ENCODE peak calls at places on chromosomes 6 and 20, in nine cellular contexts. One of them, this sample, is unnamed.

GRCh38 chr6:134342211-134342610 is 24.3 kb upstream of the SGK1 start:
- DNase-seq in neural crest cell: no peak
- DNase-seq in stimulated activated CD4-positive, alpha-beta T cell treated with anti-CD3 and anti-CD28 coated beads, Interleukin-4, amount 100 ng/mL, for 4 hours: no peak
- DNase-seq in activated CD4-positive, alpha-beta T cell treated with anti-CD3 and anti-CD28 coated beads, Interleukin-2, amount 10 ng/mL, durations not matched to agents 7 days and 5 days: no peak
- DNase-seq in foreskin fibroblast: no peak
- DNase-seq in GM03348: no peak
- DNase-seq in heart left ventricle: peak; percentile 86
- DNase-seq in NCI-H187: no peak
- DNase-seq in GF-D8: no peak
- DNase-seq in this sample: no peak

GRCh38 chr6:121436966-121437756 is 1.7 kb downstream of the GJA1 start:
- DNase-seq in foreskin fibroblast: peak; percentile 48
- DNase-seq in heart left ventricle: peak; percentile 67
- DNase-seq in GF-D8: no peak
- DNase-seq in neural crest cell: peak; percentile 55
- DNase-seq in NCI-H187: no peak
- DNase-seq in stimulated activated CD4-positive, alpha-beta T cell treated with anti-CD3 and anti-CD28 coated beads, Interleukin-4, amount 100 ng/mL, for 4 hours: peak; percentile 13
- DNase-seq in GM03348: peak; percentile 67
- DNase-seq in activated CD4-positive, alpha-beta T cell treated with anti-CD3 and anti-CD28 coated beads, Interleukin-2, amount 10 ng/mL, durations not matched to agents 7 days and 5 days: peak; percentile 6
- DNase-seq in this sample: no peak

GRCh38 chr6:71107935-71108420 is 151.1 kb upstream of the B3GAT2 start:
- DNase-seq in GM03348: peak; percentile 54
- DNase-seq in stimulated activated CD4-positive, alpha-beta T cell treated with anti-CD3 and anti-CD28 coated beads, Interleukin-4, amount 100 ng/mL, for 4 hours: no peak
- DNase-seq in heart left ventricle: peak; percentile 29
- DNase-seq in NCI-H187: no peak
- DNase-seq in activated CD4-positive, alpha-beta T cell treated with anti-CD3 and anti-CD28 coated beads, Interleukin-2, amount 10 ng/mL, durations not matched to agents 7 days and 5 days: no peak
- DNase-seq in neural crest cell: no peak
- DNase-seq in GF-D8: no peak
- DNase-seq in foreskin fibroblast: peak; percentile 52
- DNase-seq in this sample: no peak

GRCh38 chr20:45987108-45987780 is 15.2 kb upstream of the ZNF335 start:
- DNase-seq in stimulated activated CD4-positive, alpha-beta T cell treated with anti-CD3 and anti-CD28 coated beads, Interleukin-4, amount 100 ng/mL, for 4 hours: peak; percentile 76
- DNase-seq in neural crest cell: peak; percentile 78
- DNase-seq in NCI-H187: peak; percentile 33
- DNase-seq in GM03348: peak; percentile 87
- DNase-seq in heart left ventricle: peak; percentile 73
- DNase-seq in GF-D8: no peak
- DNase-seq in activated CD4-positive, alpha-beta T cell treated with anti-CD3 and anti-CD28 coated beads, Interleukin-2, amount 10 ng/mL, durations not matched to agents 7 days and 5 days: peak; percentile 79
- DNase-seq in foreskin fibroblast: no peak
- DNase-seq in this sample: peak; percentile 64

GRCh38 chr20:10501377-10501776 is 66.3 kb downstream of the SLX4IP start:
- DNase-seq in NCI-H187: no peak
- DNase-seq in activated CD4-positive, alpha-beta T cell treated with anti-CD3 and anti-CD28 coated beads, Interleukin-2, amount 10 ng/mL, durations not matched to agents 7 days and 5 days: peak; percentile 37
- DNase-seq in heart left ventricle: peak; percentile 26
- DNase-seq in GM03348: no peak
- DNase-seq in GF-D8: peak; percentile 98
- DNase-seq in foreskin fibroblast: no peak
- DNase-seq in neural crest cell: no peak
- DNase-seq in stimulated activated CD4-positive, alpha-beta T cell treated with anti-CD3 and anti-CD28 coated beads, Interleukin-4, amount 100 ng/mL, for 4 hours: no peak
- DNase-seq in this sample: no peak

GRCh38 chr6:47729019-47729418 is 30.6 kb downstream of the ADGRF4 start:
- DNase-seq in foreskin fibroblast: no peak
- DNase-seq in stimulated activated CD4-positive, alpha-beta T cell treated with anti-CD3 and anti-CD28 coated beads, Interleukin-4, amount 100 ng/mL, for 4 hours: no peak
- DNase-seq in GF-D8: no peak
- DNase-seq in GM03348: no peak
- DNase-seq in activated CD4-positive, alpha-beta T cell treated with anti-CD3 and anti-CD28 coated beads, Interleukin-2, amount 10 ng/mL, durations not matched to agents 7 days and 5 days: no peak
- DNase-seq in neural crest cell: no peak
- DNase-seq in NCI-H187: no peak
- DNase-seq in heart left ventricle: no peak
- DNase-seq in this sample: no peak

GRCh38 chr6:15132854-15133670 is 112.8 kb upstream of the JARID2 start:
- DNase-seq in GM03348: peak; percentile 73
- DNase-seq in NCI-H187: no peak
- DNase-seq in foreskin fibroblast: peak; percentile 58
- DNase-seq in neural crest cell: no peak
- DNase-seq in stimulated activated CD4-positive, alpha-beta T cell treated with anti-CD3 and anti-CD28 coated beads, Interleukin-4, amount 100 ng/mL, for 4 hours: no peak
- DNase-seq in activated CD4-positive, alpha-beta T cell treated with anti-CD3 and anti-CD28 coated beads, Interleukin-2, amount 10 ng/mL, durations not matched to agents 7 days and 5 days: no peak
- DNase-seq in GF-D8: no peak
- DNase-seq in heart left ventricle: no peak
- DNase-seq in this sample: no peak

GRCh38 chr20:41030536-41031242 is 2.1 kb downstream of the TOP1 start:
- DNase-seq in foreskin fibroblast: peak; percentile 52
- DNase-seq in GM03348: peak; percentile 31
- DNase-seq in neural crest cell: no peak
- DNase-seq in GF-D8: no peak
- DNase-seq in heart left ventricle: no peak
- DNase-seq in NCI-H187: no peak
- DNase-seq in stimulated activated CD4-positive, alpha-beta T cell treated with anti-CD3 and anti-CD28 coated beads, Interleukin-4, amount 100 ng/mL, for 4 hours: no peak
- DNase-seq in activated CD4-positive, alpha-beta T cell treated with anti-CD3 and anti-CD28 coated beads, Interleukin-2, amount 10 ng/mL, durations not matched to agents 7 days and 5 days: no peak
- DNase-seq in this sample: no peak

GRCh38 chr6:117008618-117009017 is 131.6 kb downstream of the RFX6 start:
- DNase-seq in GM03348: no peak
- DNase-seq in foreskin fibroblast: no peak
- DNase-seq in stimulated activated CD4-positive, alpha-beta T cell treated with anti-CD3 and anti-CD28 coated beads, Interleukin-4, amount 100 ng/mL, for 4 hours: no peak
- DNase-seq in activated CD4-positive, alpha-beta T cell treated with anti-CD3 and anti-CD28 coated beads, Interleukin-2, amount 10 ng/mL, durations not matched to agents 7 days and 5 days: no peak
- DNase-seq in heart left ventricle: no peak
- DNase-seq in GF-D8: no peak
- DNase-seq in NCI-H187: no peak
- DNase-seq in neural crest cell: no peak
- DNase-seq in this sample: no peak

GRCh38 chr20:49889943-49890650 is 25.2 kb downstream of the SPATA2 start:
- DNase-seq in neural crest cell: no peak
- DNase-seq in heart left ventricle: no peak
- DNase-seq in foreskin fibroblast: no peak
- DNase-seq in NCI-H187: no peak
- DNase-seq in GM03348: no peak
- DNase-seq in activated CD4-positive, alpha-beta T cell treated with anti-CD3 and anti-CD28 coated beads, Interleukin-2, amount 10 ng/mL, durations not matched to agents 7 days and 5 days: no peak
- DNase-seq in GF-D8: no peak
- DNase-seq in stimulated activated CD4-positive, alpha-beta T cell treated with anti-CD3 and anti-CD28 coated beads, Interleukin-4, amount 100 ng/mL, for 4 hours: no peak
- DNase-seq in this sample: no peak

GRCh38 chr6:161908872-161909271 is 635.0 kb upstream of the AGPAT4 start:
- DNase-seq in NCI-H187: no peak
- DNase-seq in GM03348: no peak
- DNase-seq in activated CD4-positive, alpha-beta T cell treated with anti-CD3 and anti-CD28 coated beads, Interleukin-2, amount 10 ng/mL, durations not matched to agents 7 days and 5 days: no peak
- DNase-seq in GF-D8: no peak
- DNase-seq in heart left ventricle: no peak
- DNase-seq in stimulated activated CD4-positive, alpha-beta T cell treated with anti-CD3 and anti-CD28 coated beads, Interleukin-4, amount 100 ng/mL, for 4 hours: no peak
- DNase-seq in neural crest cell: no peak
- DNase-seq in foreskin fibroblast: no peak
- DNase-seq in this sample: no peak

GRCh38 chr20:23879328-23879798 is at the start of gene CST5:
- DNase-seq in activated CD4-positive, alpha-beta T cell treated with anti-CD3 and anti-CD28 coated beads, Interleukin-2, amount 10 ng/mL, durations not matched to agents 7 days and 5 days: no peak
- DNase-seq in neural crest cell: no peak
- DNase-seq in heart left ventricle: no peak
- DNase-seq in NCI-H187: no peak
- DNase-seq in GM03348: no peak
- DNase-seq in foreskin fibroblast: no peak
- DNase-seq in stimulated activated CD4-positive, alpha-beta T cell treated with anti-CD3 and anti-CD28 coated beads, Interleukin-4, amount 100 ng/mL, for 4 hours: no peak
- DNase-seq in GF-D8: no peak
- DNase-seq in this sample: no peak

GRCh38 chr6:4281341-4282293 is 146.2 kb upstream of the ECI2 start:
- DNase-seq in stimulated activated CD4-positive, alpha-beta T cell treated with anti-CD3 and anti-CD28 coated beads, Interleukin-4, amount 100 ng/mL, for 4 hours: no peak
- DNase-seq in neural crest cell: peak; percentile 9
- DNase-seq in heart left ventricle: peak; percentile 44
- DNase-seq in GM03348: no peak
- DNase-seq in activated CD4-positive, alpha-beta T cell treated with anti-CD3 and anti-CD28 coated beads, Interleukin-2, amount 10 ng/mL, durations not matched to agents 7 days and 5 days: no peak
- DNase-seq in NCI-H187: peak; percentile 73
- DNase-seq in foreskin fibroblast: no peak
- DNase-seq in GF-D8: no peak
- DNase-seq in this sample: no peak

GRCh38 chr6:36382976-36383375 is 4.5 kb downstream of the ETV7 start:
- DNase-seq in heart left ventricle: no peak
- DNase-seq in GM03348: no peak
- DNase-seq in activated CD4-positive, alpha-beta T cell treated with anti-CD3 and anti-CD28 coated beads, Interleukin-2, amount 10 ng/mL, durations not matched to agents 7 days and 5 days: no peak
- DNase-seq in GF-D8: no peak
- DNase-seq in stimulated activated CD4-positive, alpha-beta T cell treated with anti-CD3 and anti-CD28 coated beads, Interleukin-4, amount 100 ng/mL, for 4 hours: no peak
- DNase-seq in NCI-H187: no peak
- DNase-seq in neural crest cell: no peak
- DNase-seq in foreskin fibroblast: no peak
- DNase-seq in this sample: no peak

GRCh38 chr6:71287038-71287437 is 1.6 kb upstream of the OGFRL1 start:
- DNase-seq in foreskin fibroblast: peak; percentile 49
- DNase-seq in GM03348: peak; percentile 48
- DNase-seq in NCI-H187: no peak
- DNase-seq in GF-D8: no peak
- DNase-seq in activated CD4-positive, alpha-beta T cell treated with anti-CD3 and anti-CD28 coated beads, Interleukin-2, amount 10 ng/mL, durations not matched to agents 7 days and 5 days: no peak
- DNase-seq in stimulated activated CD4-positive, alpha-beta T cell treated with anti-CD3 and anti-CD28 coated beads, Interleukin-4, amount 100 ng/mL, for 4 hours: no peak
- DNase-seq in neural crest cell: no peak
- DNase-seq in heart left ventricle: peak; percentile 39
- DNase-seq in this sample: no peak

GRCh38 chr20:22004946-22005345 is 299.5 kb downstream of the PAX1 start:
- DNase-seq in foreskin fibroblast: no peak
- DNase-seq in activated CD4-positive, alpha-beta T cell treated with anti-CD3 and anti-CD28 coated beads, Interleukin-2, amount 10 ng/mL, durations not matched to agents 7 days and 5 days: no peak
- DNase-seq in neural crest cell: no peak
- DNase-seq in heart left ventricle: no peak
- DNase-seq in stimulated activated CD4-positive, alpha-beta T cell treated with anti-CD3 and anti-CD28 coated beads, Interleukin-4, amount 100 ng/mL, for 4 hours: no peak
- DNase-seq in NCI-H187: no peak
- DNase-seq in GF-D8: no peak
- DNase-seq in GM03348: no peak
- DNase-seq in this sample: no peak

GRCh38 chr6:30154709-30155521 is 6.1 kb downstream of the TRIM10 start:
- DNase-seq in foreskin fibroblast: peak; percentile 30
- DNase-seq in stimulated activated CD4-positive, alpha-beta T cell treated with anti-CD3 and anti-CD28 coated beads, Interleukin-4, amount 100 ng/mL, for 4 hours: no peak
- DNase-seq in NCI-H187: no peak
- DNase-seq in GM03348: peak; percentile 88
- DNase-seq in GF-D8: no peak
- DNase-seq in heart left ventricle: no peak
- DNase-seq in neural crest cell: no peak
- DNase-seq in activated CD4-positive, alpha-beta T cell treated with anti-CD3 and anti-CD28 coated beads, Interleukin-2, amount 10 ng/mL, durations not matched to agents 7 days and 5 days: no peak
- DNase-seq in this sample: no peak

GRCh38 chr20:3678198-3678597 is 3.6 kb downstream of the ADAM33 start:
- DNase-seq in activated CD4-positive, alpha-beta T cell treated with anti-CD3 and anti-CD28 coated beads, Interleukin-2, amount 10 ng/mL, durations not matched to agents 7 days and 5 days: no peak
- DNase-seq in heart left ventricle: no peak
- DNase-seq in GF-D8: no peak
- DNase-seq in foreskin fibroblast: no peak
- DNase-seq in stimulated activated CD4-positive, alpha-beta T cell treated with anti-CD3 and anti-CD28 coated beads, Interleukin-4, amount 100 ng/mL, for 4 hours: no peak
- DNase-seq in neural crest cell: no peak
- DNase-seq in GM03348: no peak
- DNase-seq in NCI-H187: no peak
- DNase-seq in this sample: no peak

GRCh38 chr6:109322825-109323580 is 59.3 kb downstream of the CD164 start:
- DNase-seq in foreskin fibroblast: no peak
- DNase-seq in heart left ventricle: peak; percentile 52
- DNase-seq in GF-D8: peak; percentile 93
- DNase-seq in NCI-H187: no peak
- DNase-seq in neural crest cell: no peak
- DNase-seq in stimulated activated CD4-positive, alpha-beta T cell treated with anti-CD3 and anti-CD28 coated beads, Interleukin-4, amount 100 ng/mL, for 4 hours: no peak
- DNase-seq in GM03348: no peak
- DNase-seq in activated CD4-positive, alpha-beta T cell treated with anti-CD3 and anti-CD28 coated beads, Interleukin-2, amount 10 ng/mL, durations not matched to agents 7 days and 5 days: no peak
- DNase-seq in this sample: no peak

GRCh38 chr20:45336530-45337366 is 11.5 kb downstream of the SDC4 start:
- DNase-seq in heart left ventricle: no peak
- DNase-seq in GF-D8: no peak
- DNase-seq in stimulated activated CD4-positive, alpha-beta T cell treated with anti-CD3 and anti-CD28 coated beads, Interleukin-4, amount 100 ng/mL, for 4 hours: no peak
- DNase-seq in GM03348: peak; percentile 85
- DNase-seq in NCI-H187: no peak
- DNase-seq in foreskin fibroblast: peak; percentile 96
- DNase-seq in activated CD4-positive, alpha-beta T cell treated with anti-CD3 and anti-CD28 coated beads, Interleukin-2, amount 10 ng/mL, durations not matched to agents 7 days and 5 days: no peak
- DNase-seq in neural crest cell: no peak
- DNase-seq in this sample: no peak

GRCh38 chr6:26032387-26033131 is 54.7 kb upstream of the HFE start:
- DNase-seq in stimulated activated CD4-positive, alpha-beta T cell treated with anti-CD3 and anti-CD28 coated beads, Interleukin-4, amount 100 ng/mL, for 4 hours: no peak
- DNase-seq in GF-D8: peak; percentile 34
- DNase-seq in neural crest cell: no peak
- DNase-seq in heart left ventricle: peak; percentile 30
- DNase-seq in NCI-H187: peak; percentile 39
- DNase-seq in foreskin fibroblast: no peak
- DNase-seq in GM03348: peak; percentile 43
- DNase-seq in activated CD4-positive, alpha-beta T cell treated with anti-CD3 and anti-CD28 coated beads, Interleukin-2, amount 10 ng/mL, durations not matched to agents 7 days and 5 days: peak; percentile 59
- DNase-seq in this sample: no peak

GRCh38 chr20:5216663-5217062 is 89.9 kb downstream of the CDS2 start:
- DNase-seq in foreskin fibroblast: no peak
- DNase-seq in heart left ventricle: peak; percentile 75
- DNase-seq in GF-D8: no peak
- DNase-seq in NCI-H187: no peak
- DNase-seq in neural crest cell: no peak
- DNase-seq in stimulated activated CD4-positive, alpha-beta T cell treated with anti-CD3 and anti-CD28 coated beads, Interleukin-4, amount 100 ng/mL, for 4 hours: no peak
- DNase-seq in activated CD4-positive, alpha-beta T cell treated with anti-CD3 and anti-CD28 coated beads, Interleukin-2, amount 10 ng/mL, durations not matched to agents 7 days and 5 days: no peak
- DNase-seq in GM03348: no peak
- DNase-seq in this sample: no peak

GRCh38 chr6:84441456-84441855 is 214.0 kb upstream of the CEP162 start:
- DNase-seq in activated CD4-positive, alpha-beta T cell treated with anti-CD3 and anti-CD28 coated beads, Interleukin-2, amount 10 ng/mL, durations not matched to agents 7 days and 5 days: no peak
- DNase-seq in neural crest cell: no peak
- DNase-seq in stimulated activated CD4-positive, alpha-beta T cell treated with anti-CD3 and anti-CD28 coated beads, Interleukin-4, amount 100 ng/mL, for 4 hours: no peak
- DNase-seq in heart left ventricle: no peak
- DNase-seq in NCI-H187: no peak
- DNase-seq in foreskin fibroblast: no peak
- DNase-seq in GM03348: no peak
- DNase-seq in GF-D8: no peak
- DNase-seq in this sample: no peak

GRCh38 chr20:24993337-24994185 is 1.0 kb upstream of the APMAP start:
- DNase-seq in neural crest cell: no peak
- DNase-seq in GM03348: peak; percentile 59
- DNase-seq in activated CD4-positive, alpha-beta T cell treated with anti-CD3 and anti-CD28 coated beads, Interleukin-2, amount 10 ng/mL, durations not matched to agents 7 days and 5 days: no peak
- DNase-seq in stimulated activated CD4-positive, alpha-beta T cell treated with anti-CD3 and anti-CD28 coated beads, Interleukin-4, amount 100 ng/mL, for 4 hours: no peak
- DNase-seq in GF-D8: no peak
- DNase-seq in NCI-H187: no peak
- DNase-seq in foreskin fibroblast: no peak
- DNase-seq in heart left ventricle: peak; percentile 6
- DNase-seq in this sample: no peak

GRCh38 chr6:169574420-169574819 is 127.4 kb downstream of the WDR27 start:
- DNase-seq in heart left ventricle: no peak
- DNase-seq in activated CD4-positive, alpha-beta T cell treated with anti-CD3 and anti-CD28 coated beads, Interleukin-2, amount 10 ng/mL, durations not matched to agents 7 days and 5 days: no peak
- DNase-seq in stimulated activated CD4-positive, alpha-beta T cell treated with anti-CD3 and anti-CD28 coated beads, Interleukin-4, amount 100 ng/mL, for 4 hours: no peak
- DNase-seq in GM03348: no peak
- DNase-seq in GF-D8: no peak
- DNase-seq in neural crest cell: no peak
- DNase-seq in NCI-H187: no peak
- DNase-seq in foreskin fibroblast: no peak
- DNase-seq in this sample: no peak

GRCh38 chr20:17059465-17059864 is 167.4 kb upstream of the PCSK2 start:
- DNase-seq in activated CD4-positive, alpha-beta T cell treated with anti-CD3 and anti-CD28 coated beads, Interleukin-2, amount 10 ng/mL, durations not matched to agents 7 days and 5 days: no peak
- DNase-seq in heart left ventricle: no peak
- DNase-seq in foreskin fibroblast: no peak
- DNase-seq in NCI-H187: peak; percentile 23
- DNase-seq in GF-D8: no peak
- DNase-seq in GM03348: no peak
- DNase-seq in stimulated activated CD4-positive, alpha-beta T cell treated with anti-CD3 and anti-CD28 coated beads, Interleukin-4, amount 100 ng/mL, for 4 hours: no peak
- DNase-seq in neural crest cell: no peak
- DNase-seq in this sample: no peak

GRCh38 chr6:35804996-35805736 is at the start of gene LHFPL5:
- DNase-seq in NCI-H187: peak; percentile 14
- DNase-seq in GM03348: peak; percentile 84
- DNase-seq in stimulated activated CD4-positive, alpha-beta T cell treated with anti-CD3 and anti-CD28 coated beads, Interleukin-4, amount 100 ng/mL, for 4 hours: peak; percentile 52
- DNase-seq in heart left ventricle: peak; percentile 45
- DNase-seq in neural crest cell: peak; percentile 72
- DNase-seq in activated CD4-positive, alpha-beta T cell treated with anti-CD3 and anti-CD28 coated beads, Interleukin-2, amount 10 ng/mL, durations not matched to agents 7 days and 5 days: peak; percentile 64
- DNase-seq in foreskin fibroblast: no peak
- DNase-seq in GF-D8: no peak
- DNase-seq in this sample: peak; percentile 15

GRCh38 chr6:15218401-15218800 is 27.5 kb upstream of the JARID2 start:
- DNase-seq in heart left ventricle: no peak
- DNase-seq in neural crest cell: no peak
- DNase-seq in stimulated activated CD4-positive, alpha-beta T cell treated with anti-CD3 and anti-CD28 coated beads, Interleukin-4, amount 100 ng/mL, for 4 hours: no peak
- DNase-seq in GM03348: no peak
- DNase-seq in NCI-H187: no peak
- DNase-seq in activated CD4-positive, alpha-beta T cell treated with anti-CD3 and anti-CD28 coated beads, Interleukin-2, amount 10 ng/mL, durations not matched to agents 7 days and 5 days: no peak
- DNase-seq in foreskin fibroblast: no peak
- DNase-seq in GF-D8: no peak
- DNase-seq in this sample: no peak

GRCh38 chr6:43383021-43383667 is 13.7 kb upstream of the ZNF318 start:
- DNase-seq in GF-D8: no peak
- DNase-seq in NCI-H187: no peak
- DNase-seq in heart left ventricle: no peak
- DNase-seq in stimulated activated CD4-positive, alpha-beta T cell treated with anti-CD3 and anti-CD28 coated beads, Interleukin-4, amount 100 ng/mL, for 4 hours: no peak
- DNase-seq in activated CD4-positive, alpha-beta T cell treated with anti-CD3 and anti-CD28 coated beads, Interleukin-2, amount 10 ng/mL, durations not matched to agents 7 days and 5 days: no peak
- DNase-seq in neural crest cell: no peak
- DNase-seq in foreskin fibroblast: peak; percentile 54
- DNase-seq in GM03348: peak; percentile 59
- DNase-seq in this sample: no peak

GRCh38 chr6:136113736-136114173 is 136.4 kb downstream of the MTFR2 start:
- DNase-seq in heart left ventricle: peak; percentile 75
- DNase-seq in activated CD4-positive, alpha-beta T cell treated with anti-CD3 and anti-CD28 coated beads, Interleukin-2, amount 10 ng/mL, durations not matched to agents 7 days and 5 days: no peak
- DNase-seq in stimulated activated CD4-positive, alpha-beta T cell treated with anti-CD3 and anti-CD28 coated beads, Interleukin-4, amount 100 ng/mL, for 4 hours: no peak
- DNase-seq in GM03348: peak; percentile 47
- DNase-seq in neural crest cell: peak; percentile 29
- DNase-seq in foreskin fibroblast: peak; percentile 75
- DNase-seq in NCI-H187: peak; percentile 41
- DNase-seq in GF-D8: peak; percentile 56
- DNase-seq in this sample: no peak

GRCh38 chr20:33677991-33678431 is 3.8 kb upstream of the NECAB3 start:
- DNase-seq in heart left ventricle: peak; percentile 83
- DNase-seq in activated CD4-positive, alpha-beta T cell treated with anti-CD3 and anti-CD28 coated beads, Interleukin-2, amount 10 ng/mL, durations not matched to agents 7 days and 5 days: no peak
- DNase-seq in GF-D8: no peak
- DNase-seq in stimulated activated CD4-positive, alpha-beta T cell treated with anti-CD3 and anti-CD28 coated beads, Interleukin-4, amount 100 ng/mL, for 4 hours: no peak
- DNase-seq in foreskin fibroblast: no peak
- DNase-seq in neural crest cell: no peak
- DNase-seq in NCI-H187: no peak
- DNase-seq in GM03348: no peak
- DNase-seq in this sample: no peak